ENCODE peak calls at places on chromosomes 12 and 14, in five cellular contexts. Y is Peyer's patch, A is AG04450, R is GM23248, L is transverse colon. M is an unnamed sample.

GRCh38 chr12:66929121-66929520 is 250.2 kb upstream of the GRIP1 start:
- DNase-seq in Y (no peak), A (no peak), R (no peak), L (no peak), M (no peak)

GRCh38 chr14:68027276-68027675 is 207.7 kb downstream of the RAD51B start:
- DNase-seq in Y (no peak), A (no peak), R (peak), L (no peak), M (no peak)

GRCh38 chr14:37114039-37114438 is 58.4 kb downstream of the SLC25A21 start:
- DNase-seq in Y (no peak), A (no peak), R (peak), L (no peak), M (no peak)

GRCh38 chr12:1650954-1651353 is 21.9 kb downstream of the WNT5B start:
- DNase-seq in Y (no peak), A (no peak), R (no peak), L (no peak), M (no peak)

GRCh38 chr14:69827560-69827959 is 30.5 kb upstream of the SLC10A1 start:
- DNase-seq in Y (no peak), A (no peak), R (no peak), L (no peak), M (no peak)

GRCh38 chr12:44154128-44154527 is 318.2 kb downstream of the TMEM117 start:
- DNase-seq in Y (no peak), A (peak), R (peak), L (no peak), M (no peak)

GRCh38 chr12:106248849-106249371 is 1.1 kb upstream of the CKAP4 start:
- DNase-seq in Y (peak), A (no peak), R (peak), L (peak), M (peak)

GRCh38 chr12:3237154-3237520 is 160.0 kb downstream of the TSPAN9 start:
- DNase-seq in Y (no peak), A (no peak), R (no peak), L (no peak), M (no peak)

GRCh38 chr12:67991158-67991557 is 1.9 kb downstream of the IFNG-AS1 start:
- DNase-seq in Y (peak), A (no peak), R (no peak), L (peak), M (no peak)

GRCh38 chr12:6362383-6362782 is 13.0 kb downstream of the SCNN1A start:
- DNase-seq in Y (no peak), A (no peak), R (no peak), L (no peak), M (no peak)

GRCh38 chr12:109994262-109995175 is 1.6 kb downstream of the GIT2 start:
- DNase-seq in Y (no peak), A (no peak), R (peak), L (no peak), M (no peak)

GRCh38 chr14:49303952-49304516 is 282.1 kb downstream of the RPS29 start:
- DNase-seq in Y (no peak), A (no peak), R (peak), L (no peak), M (no peak)

GRCh38 chr12:45565590-45565989 is 163.9 kb upstream of the ARID2 start:
- DNase-seq in Y (no peak), A (no peak), R (no peak), L (no peak), M (no peak)

GRCh38 chr12:77916276-77916675 is 85.6 kb downstream of the NAV3 start:
- DNase-seq in Y (no peak), A (no peak), R (no peak), L (no peak), M (no peak)

GRCh38 chr12:120220838-120221575 is 20.1 kb upstream of the RPLP0 start:
- DNase-seq in Y (no peak), A (no peak), R (no peak), L (no peak), M (no peak)

GRCh38 chr12:126397071-126397571 is 1331.9 kb downstream of the AACS start:
- DNase-seq in Y (no peak), A (no peak), R (peak), L (no peak), M (no peak)
- H3K27ac ChIP-seq in Y (no peak), A (no peak), R (no peak), L (no peak), M (no peak)

GRCh38 chr14:30284808-30285207 is 274.1 kb upstream of the G2E3 start:
- DNase-seq in Y (no peak), A (no peak), R (no peak), L (no peak), M (no peak)
- H3K4me3 ChIP-seq in Y (no peak), A (no peak), R (no peak), L (no peak), M (no peak)

DNA sequence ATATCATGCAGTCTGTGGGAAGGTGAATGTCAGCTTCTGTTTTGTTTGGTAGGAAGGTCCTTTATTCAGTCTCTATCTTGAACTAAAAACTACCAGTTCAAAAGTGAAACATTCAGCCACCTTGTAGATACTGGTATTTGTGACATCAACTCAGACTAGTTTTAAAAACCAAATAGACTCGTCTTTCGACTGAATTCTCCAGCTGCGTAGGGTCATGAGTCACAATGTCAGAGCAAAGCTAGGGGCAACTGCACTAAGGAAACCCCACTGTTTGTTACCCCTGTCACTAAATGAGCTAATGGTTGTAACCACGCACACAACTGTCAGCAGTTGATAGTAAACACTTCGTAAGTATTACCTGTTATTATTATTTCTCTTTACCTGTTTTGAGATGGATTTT is 144.6 kb downstream of the PRIMA1 start:
- DNase-seq in Y (no peak), A (no peak), R (no peak), L (no peak), M (no peak)
- H3K27ac ChIP-seq in Y (no peak), A (no peak), R (no peak), L (no peak), M (no peak)

GRCh38 chr14:80926706-80927384 is 14.7 kb downstream of the CEP128 start:
- DNase-seq in Y (no peak), A (peak), R (peak), L (no peak), M (no peak)
- H3K4me3 ChIP-seq in Y (no peak), A (no peak), R (no peak), L (no peak), M (no peak)

GRCh38 chr12:80925983-80926382 is 11.8 kb downstream of the LIN7A start:
- DNase-seq in Y (no peak), A (no peak), R (no peak), L (no peak), M (no peak)
- H3K27ac ChIP-seq in Y (no peak), A (no peak), R (no peak), L (no peak), M (no peak)

DNA sequence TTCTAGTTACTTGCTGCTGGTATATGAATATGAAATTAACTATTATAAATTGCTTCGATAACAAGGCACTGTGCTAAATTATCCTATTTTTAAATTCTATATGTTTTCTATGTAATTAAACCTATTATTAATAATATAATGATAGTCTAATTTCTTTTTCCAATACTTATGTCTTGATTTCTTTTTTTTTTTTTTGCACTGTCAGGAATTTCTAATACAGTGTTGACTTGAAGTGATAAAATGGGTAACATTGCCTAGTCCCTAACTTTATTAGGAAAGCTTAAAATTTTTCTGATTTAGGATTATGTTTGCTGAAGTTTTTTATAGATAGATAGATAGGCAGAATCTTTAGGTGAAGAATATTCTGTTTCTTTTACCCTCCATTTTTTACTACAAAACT is 13.6 kb upstream of the DHRS7 start:
- DNase-seq in Y (no peak), A (no peak), R (no peak), L (no peak), M (no peak)
- H3K4me3 ChIP-seq in Y (no peak), A (no peak), R (no peak), L (no peak), M (no peak)

M was measured in lower lobe of right lung.